ENCODE peak calls at places on chromosomes 6 and 20, in ten cellular contexts. H is mucosa of descending colon, D is AG04450, M is breast epithelium, J is IMR-90, R is brain microvascular endothelial cell, O is astrocyte of the spinal cord, G is hepatocyte, C is sigmoid colon, Q is mammary epithelial cell. T is an unnamed sample.

GRCh38 chr6:146898069-146898887 is 299.5 kb downstream of the ADGB start:
- DNase-seq in M (no peak), Q (no peak), G (no peak), J (no peak), H (no peak), D (no peak), R (no peak), O (no peak), C (no peak), T (no peak)

GRCh38 chr6:152981989-152982767 is 663 bp downstream of the FBXO5 start:
- DNase-seq in C (peak), D (no peak), M (no peak), H (peak), R (no peak), Q (no peak), O (no peak), J (no peak), G (peak), T (no peak)

GRCh38 chr6:15285682-15286294 is 39.9 kb downstream of the JARID2 start:
- DNase-seq in D (no peak), J (peak), G (no peak), M (no peak), O (no peak), H (no peak), C (no peak), R (no peak), Q (no peak), T (no peak)

GRCh38 chr6:126367849-126368248 is 27.9 kb downstream of the CENPW start:
- DNase-seq in R (no peak), O (no peak), H (no peak), M (no peak), G (no peak), Q (no peak), D (no peak), J (no peak), C (no peak), T (no peak)

GRCh38 chr20:5650191-5650691 is 100.0 kb upstream of the SHLD1 start:
- DNase-seq in O (no peak), J (no peak), G (no peak), Q (no peak), D (no peak), C (no peak), H (no peak), M (no peak), R (no peak), T (no peak)

GRCh38 chr6:21479140-21479539 is 114.4 kb upstream of the SOX4 start:
- DNase-seq in C (no peak), M (no peak), G (no peak), H (no peak), R (peak), J (peak), Q (no peak), O (peak), D (no peak), T (no peak)

GRCh38 chr6:5205877-5206840 is 54.6 kb downstream of the LYRM4 start:
- DNase-seq in J (peak), Q (peak), M (no peak), O (peak), C (peak), R (peak), G (peak), D (no peak), H (no peak), T (peak)

GRCh38 chr6:2848851-2849250 is 7.2 kb upstream of the SERPINB1 start:
- DNase-seq in D (no peak), C (no peak), J (no peak), O (no peak), R (no peak), G (no peak), H (peak), Q (no peak), M (no peak), T (no peak)

GRCh38 chr6:11608600-11609323 is 71.2 kb downstream of the TMEM170B start:
- DNase-seq in O (no peak), J (no peak), G (no peak), C (no peak), D (no peak), R (no peak), Q (no peak), M (no peak), H (no peak), T (no peak)
- H3K4me3 ChIP-seq in O (no peak), J (no peak), G (no peak), C (no peak), D (no peak), R (no peak), Q (no peak), M (no peak), H (no peak), T (no peak)

DNA sequence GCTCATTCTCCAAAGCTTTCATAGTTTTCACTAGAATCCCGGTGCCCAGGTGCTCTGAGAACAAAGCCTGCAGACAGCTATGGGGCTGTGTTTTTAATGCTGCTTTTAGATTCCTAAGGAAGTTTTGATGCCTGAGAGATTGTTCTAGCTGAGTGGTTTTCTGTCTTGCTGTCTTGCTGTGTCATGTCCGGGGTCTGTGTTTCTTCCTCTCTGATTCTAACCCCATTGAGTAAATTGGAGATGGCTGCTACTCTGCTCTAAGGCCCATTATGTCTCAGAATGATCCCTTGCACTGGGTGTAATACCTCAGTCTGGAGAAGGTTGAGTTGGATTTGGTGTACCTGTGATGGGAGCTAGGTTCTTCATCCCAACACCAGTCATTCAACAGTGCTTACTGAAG is 63.4 kb downstream of the ARID1B start:
- DNase-seq in M (no peak), D (no peak), Q (no peak), R (no peak), H (no peak), J (no peak), G (no peak), O (no peak), C (no peak), T (no peak)
- H3K4me3 ChIP-seq in M (no peak), D (no peak), Q (no peak), R (no peak), H (no peak), J (no peak), G (no peak), O (no peak), C (no peak), T (no peak)

GRCh38 chr20:23924751-23925150 is 45.2 kb upstream of the CST5 start:
- DNase-seq in J (no peak), O (no peak), G (no peak), R (no peak), C (no peak), M (no peak), H (no peak), Q (no peak), D (no peak), T (no peak)
- H3K4me3 ChIP-seq in J (no peak), O (no peak), G (no peak), R (no peak), C (no peak), M (no peak), H (no peak), Q (no peak), D (no peak), T (no peak)

DNA sequence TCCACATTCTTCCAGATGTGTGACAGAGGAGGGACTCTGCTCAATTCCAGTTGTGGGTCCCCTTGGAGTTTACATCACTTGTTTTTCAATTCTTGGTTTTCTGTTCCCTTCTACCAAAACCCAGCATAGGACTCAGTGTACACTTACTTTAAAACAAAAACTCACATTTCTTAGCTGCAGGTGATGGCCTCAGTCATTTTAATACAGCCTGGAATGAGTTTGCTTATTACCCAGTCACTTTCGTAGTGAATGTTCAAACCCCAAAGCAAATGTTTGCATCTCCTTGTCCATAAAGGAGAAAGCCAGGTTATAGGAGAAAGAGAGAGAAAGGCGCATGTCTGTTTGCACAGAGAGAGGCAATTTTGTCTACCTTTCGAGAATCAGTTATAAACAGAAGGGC is 27.4 kb upstream of the PI16 start:
- DNase-seq in O (no peak), C (no peak), G (no peak), Q (no peak), J (no peak), R (no peak), H (no peak), D (no peak), M (no peak), T (no peak)
- H3K4me3 ChIP-seq in O (no peak), C (no peak), G (no peak), Q (no peak), J (no peak), R (no peak), H (no peak), D (no peak), M (no peak), T (no peak)

GRCh38 chr6:158677906-158678305 is 28.1 kb downstream of the SYTL3 start:
- DNase-seq in G (no peak), C (peak), D (no peak), R (no peak), H (no peak), J (no peak), O (no peak), M (no peak), Q (no peak), T (no peak)
- H3K4me3 ChIP-seq in G (no peak), C (no peak), D (no peak), R (no peak), H (no peak), J (no peak), O (no peak), M (no peak), Q (no peak), T (no peak)

DNA sequence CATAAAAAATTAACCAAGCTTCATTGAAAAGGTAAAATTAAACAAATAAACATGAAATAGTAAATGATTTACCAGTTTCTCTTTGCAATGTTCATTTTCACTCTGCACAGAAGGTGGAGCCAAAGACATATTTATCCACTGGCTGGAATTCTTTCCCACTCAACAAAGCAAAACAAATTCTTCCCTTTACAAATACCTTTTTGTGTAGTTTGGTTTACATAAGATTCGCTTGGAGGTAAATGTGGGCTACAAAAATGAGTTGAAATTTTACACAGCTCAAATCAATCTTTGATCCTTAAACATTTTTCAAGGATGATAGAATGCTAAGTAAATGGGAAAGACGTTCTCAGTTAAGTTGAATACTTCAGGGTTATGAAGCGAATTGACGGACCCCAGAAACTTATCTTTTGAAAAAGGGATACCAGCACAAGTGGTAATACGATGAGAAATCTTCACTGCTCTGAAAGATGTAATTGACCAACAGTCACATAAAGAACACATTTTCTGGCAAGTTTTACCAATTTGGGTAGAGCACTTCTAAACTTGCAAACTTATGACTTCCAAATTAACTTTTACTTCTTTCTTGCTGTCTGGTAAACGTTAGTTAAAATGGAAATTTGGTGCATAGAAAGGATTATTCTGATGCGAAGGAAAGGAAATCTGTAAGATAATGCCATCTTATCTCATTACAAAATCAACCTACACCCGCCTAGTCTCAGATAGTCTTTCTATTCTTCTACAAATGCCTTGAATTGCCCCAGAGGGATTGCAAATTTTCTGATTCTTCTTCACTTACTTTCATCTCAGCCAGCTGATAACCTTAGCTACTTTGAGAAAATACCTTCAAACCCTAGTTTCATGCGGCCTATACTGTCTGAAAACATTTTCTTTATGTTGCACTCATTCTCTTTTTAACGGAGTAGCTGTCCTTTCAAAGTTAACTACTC is 4.7 kb upstream of the GJA1 start:
- DNase-seq in O (peak), R (no peak), C (no peak), M (no peak), J (peak), D (peak), H (no peak), G (peak), Q (no peak), T (no peak)
- H3K4me3 ChIP-seq in O (no peak), R (no peak), C (no peak), M (no peak), J (no peak), D (no peak), H (no peak), G (no peak), Q (no peak), T (no peak)

DNA sequence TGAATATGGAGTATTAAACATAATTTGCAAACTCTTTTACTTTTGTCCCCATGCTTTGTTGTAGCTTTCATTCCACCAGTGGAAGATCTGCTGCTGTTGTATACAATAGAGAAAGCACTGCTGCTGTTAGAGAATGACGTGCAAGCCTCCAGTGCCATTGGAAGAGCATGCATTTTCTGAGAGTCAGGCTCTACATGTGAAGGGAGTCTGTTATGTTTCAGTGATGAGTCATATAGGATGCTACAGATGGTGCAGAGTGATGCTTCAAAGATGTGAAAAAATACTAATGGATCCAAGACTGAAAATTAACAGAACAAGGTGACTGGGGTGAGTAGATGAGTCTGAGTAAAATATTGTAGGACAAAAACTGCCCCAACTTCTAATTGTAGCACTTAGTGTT is 22.4 kb upstream of the BACH2 start:
- DNase-seq in M (no peak), G (peak), C (no peak), J (peak), D (peak), R (no peak), O (peak), H (no peak), Q (no peak), T (no peak)
- H3K4me3 ChIP-seq in M (no peak), G (no peak), C (no peak), J (no peak), D (no peak), R (no peak), O (no peak), H (no peak), Q (no peak), T (no peak)

GRCh38 chr6:31680841-31681671 is at the start of gene LY6G5C:
- DNase-seq in M (peak), G (peak), J (peak), H (peak), D (peak), R (peak), C (peak), Q (peak), O (peak), T (peak)
- H3K4me3 ChIP-seq in M (peak), G (peak), J (peak), H (no peak), D (peak), R (peak), C (peak), Q (peak), O (peak), T (peak)

GRCh38 chr6:28226460-28226859 is 1.4 kb downstream of the ZSCAN9 start:
- DNase-seq in M (no peak), D (no peak), J (no peak), R (no peak), G (no peak), H (no peak), Q (no peak), O (no peak), C (no peak), T (no peak)

GRCh38 chr6:28218312-28219248 is 6.5 kb upstream of the ZSCAN9 start:
- DNase-seq in J (peak), H (peak), R (peak), O (peak), C (peak), D (no peak), M (peak), G (peak), Q (peak), T (no peak)

GRCh38 chr6:28220164-28221133 is 4.6 kb upstream of the ZSCAN9 start:
- DNase-seq in R (no peak), D (no peak), C (no peak), O (no peak), Q (no peak), J (peak), G (no peak), M (no peak), H (no peak), T (no peak)

GRCh38 chr6:28225056-28225834 is at the start of gene ZSCAN9:
- DNase-seq in M (peak), C (peak), J (peak), D (peak), H (peak), Q (peak), R (peak), G (peak), O (peak), T (peak)

DNA sequence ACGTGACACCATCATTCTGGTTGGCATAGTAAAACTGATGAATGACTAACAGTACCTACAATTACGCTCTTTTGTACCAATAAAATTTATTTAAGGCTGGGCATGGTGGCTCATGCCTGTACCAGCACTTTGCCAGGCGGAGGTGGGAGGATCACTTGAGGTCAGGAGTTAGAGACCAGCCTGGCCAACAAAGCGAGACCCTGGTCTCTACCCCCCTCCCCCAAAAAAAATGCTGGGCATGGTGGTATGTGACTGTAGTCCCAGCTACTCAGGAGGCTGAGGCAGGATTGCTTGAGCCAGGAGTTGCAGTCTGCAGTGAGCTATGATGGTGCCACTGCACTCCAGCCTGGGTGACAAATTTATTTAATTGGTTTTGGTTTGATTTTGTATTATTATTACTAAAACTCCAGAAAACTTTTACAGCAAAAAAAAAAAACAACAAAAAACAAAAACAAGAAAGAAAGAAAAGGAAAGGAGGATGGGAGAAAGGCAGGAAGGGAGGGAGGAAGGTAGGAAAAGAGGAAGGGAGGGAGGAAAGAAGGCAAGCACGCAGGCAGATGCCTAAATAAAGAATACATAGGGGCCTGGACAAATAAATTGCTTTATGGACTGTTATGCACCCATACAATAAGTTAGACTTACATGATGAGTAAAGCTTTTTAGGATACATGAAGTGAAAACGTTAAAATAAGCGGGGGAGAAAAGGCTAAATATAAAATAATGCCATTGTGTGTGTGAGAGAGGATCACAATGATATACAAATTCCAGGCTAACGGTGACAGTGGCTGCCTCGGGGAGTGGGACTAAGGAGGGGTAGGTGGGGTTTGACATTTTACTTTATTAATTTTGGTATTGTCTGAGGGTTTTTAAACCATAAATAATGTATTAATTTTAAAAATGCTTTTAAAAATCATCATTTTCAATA is 682 bp upstream of the ZSCAN9 start:
- DNase-seq in O (no peak), R (no peak), C (no peak), G (no peak), M (no peak), Q (no peak), D (no peak), J (no peak), H (no peak), T (no peak)
- H3K4me3 ChIP-seq in O (peak), R (peak), C (peak), G (peak), M (peak), Q (peak), D (peak), J (peak), H (no peak), T (peak)